ENCODE peak calls at places on chromosome 22, in seven cellular contexts. T, K, D, E, Y, O and S are unnamed samples.

GRCh38 chr22:30312053-30312452 is 14.7 kb downstream of the TBC1D10A start:
- DNase-seq in O (no peak), E (peak), K (no peak), D (no peak), Y (no peak), T (no peak), S (no peak)

GRCh38 chr22:42919199-42919598 is 62.1 kb upstream of the ARFGAP3 start:
- DNase-seq in Y (no peak), T (no peak), K (no peak), D (no peak), E (no peak), O (no peak), S (no peak)

GRCh38 chr22:49736538-49736937 is 91.1 kb downstream of the BRD1 start:
- DNase-seq in E (no peak), D (no peak), T (no peak), O (no peak), Y (peak), K (no peak), S (no peak)

GRCh38 chr22:21981874-21982273 is 713 bp downstream of the TOP3B start:
- DNase-seq in K (no peak), Y (no peak), T (no peak), D (no peak), O (no peak), E (no peak), S (no peak)

GRCh38 chr22:42188808-42189447 is 58.3 kb upstream of the CYP2D6 start:
- DNase-seq in T (no peak), E (peak), D (no peak), O (no peak), Y (no peak), K (no peak), S (no peak)

GRCh38 chr22:50729391-50730012 is 8.5 kb upstream of the ACR start:
- DNase-seq in T (no peak), K (no peak), O (peak), D (peak), Y (peak), E (no peak), S (no peak)

GRCh38 chr22:40898850-40899357 is 37.0 kb upstream of the DNAJB7 start:
- DNase-seq in Y (peak), E (peak), D (no peak), K (no peak), O (peak), T (no peak), S (no peak)

GRCh38 chr22:31647066-31647465 is 14.9 kb downstream of the PISD start:
- DNase-seq in K (no peak), O (no peak), T (no peak), Y (no peak), D (no peak), E (no peak), S (no peak)

GRCh38 chr22:26852176-26852575 is 194.8 kb downstream of the MIAT start:
- DNase-seq in T (peak), E (no peak), K (no peak), O (no peak), D (no peak), Y (peak), S (no peak)

GRCh38 chr22:46750861-46751260 is 11.6 kb upstream of the TBC1D22A start:
- DNase-seq in T (peak), K (no peak), D (no peak), Y (no peak), E (no peak), O (no peak), S (no peak)

GRCh38 chr22:24996420-24996952 is 44.0 kb downstream of the KIAA1671 start:
- DNase-seq in K (no peak), O (no peak), T (no peak), E (peak), Y (peak), D (no peak), S (no peak)

GRCh38 chr22:20441631-20442484 is 4.2 kb upstream of the SCARF2 start:
- DNase-seq in D (no peak), T (no peak), Y (peak), K (no peak), E (no peak), O (no peak), S (no peak)

GRCh38 chr22:49783036-49783746 is 44.5 kb downstream of the BRD1 start:
- DNase-seq in O (no peak), T (no peak), E (no peak), K (no peak), D (peak), Y (no peak), S (no peak)

GRCh38 chr22:38312261-38312800 is 4.9 kb downstream of the CSNK1E start:
- DNase-seq in K (no peak), Y (no peak), D (no peak), T (no peak), E (no peak), O (no peak), S (no peak)

GRCh38 chr22:18146389-18146753 is 3.6 kb upstream of the USP18 start:
- DNase-seq in K (no peak), E (no peak), Y (no peak), D (no peak), O (no peak), T (no peak), S (no peak)

GRCh38 chr22:38927033-38927789 is 30.2 kb upstream of the APOBEC3A start:
- DNase-seq in T (peak), K (no peak), O (peak), E (peak), Y (peak), D (peak), S (peak)

GRCh38 chr22:46233231-46233630 is 16.9 kb downstream of the CDPF1 start:
- DNase-seq in O (no peak), D (peak), E (peak), K (no peak), Y (no peak), T (no peak), S (no peak)

GRCh38 chr22:31085493-31085824 is 4.3 kb downstream of the SMTN start:
- DNase-seq in D (no peak), Y (no peak), K (no peak), T (no peak), O (no peak), E (no peak), S (no peak)

GRCh38 chr22:24330636-24331035 is 60.0 kb downstream of the SPECC1L start:
- DNase-seq in O (no peak), K (no peak), D (no peak), T (no peak), E (no peak), Y (no peak), S (no peak)

GRCh38 chr22:46002757-46003270 is 25.9 kb upstream of the WNT7B start:
- DNase-seq in T (no peak), Y (no peak), K (no peak), E (peak), O (no peak), D (no peak), S (no peak)

GRCh38 chr22:41009222-41009948 is 58.2 kb downstream of the RBX1 start:
- DNase-seq in Y (no peak), K (no peak), O (no peak), E (no peak), T (no peak), D (no peak), S (no peak)

GRCh38 chr22:48945621-48946458 is 881.8 kb downstream of the BRD1 start:
- DNase-seq in D (no peak), T (peak), Y (no peak), E (no peak), O (no peak), K (no peak), S (no peak)

GRCh38 chr22:35355744-35356420 is 25.0 kb upstream of the HMOX1 start:
- DNase-seq in E (no peak), D (no peak), K (no peak), Y (no peak), O (no peak), T (no peak), S (no peak)

GRCh38 chr22:49968831-49969661 is 8.5 kb downstream of the PIM3 start:
- DNase-seq in Y (peak), T (no peak), D (no peak), K (no peak), E (no peak), O (peak), S (no peak)

GRCh38 chr22:39622881-39623367 is 52.4 kb downstream of the CACNA1I start:
- DNase-seq in Y (peak), T (peak), E (no peak), D (no peak), K (no peak), O (peak), S (peak)

GRCh38 chr22:37485006-37485713 is 1.0 kb downstream of the MFNG start:
- DNase-seq in T (no peak), K (no peak), E (no peak), D (no peak), O (peak), Y (no peak), S (peak)

GRCh38 chr22:19714320-19715252 is at the start of gene SEPTIN5:
- DNase-seq in T (no peak), E (no peak), Y (peak), O (peak), K (no peak), D (no peak), S (no peak)